ENCODE peak calls at places on chromosomes 3 and 15, in nine cellular contexts. M is neural progenitor cell, J is heart left ventricle, X is body of pancreas, F is mammary epithelial cell, E is left lung, I is A673, Z is thyroid gland, D is ovary. Q is an unnamed sample.

GRCh38 chr3:21140785-21141184 is 610.2 kb downstream of the ZNF385D start:
- DNase-seq in F (no peak), J (no peak), Z (peak; percentile 4), I (no peak), E (no peak), X (no peak), M (no peak), D (no peak), Q (no peak)

GRCh38 chr15:89888214-89888804 is 5.5 kb downstream of the AP3S2 start:
- DNase-seq in Z (no peak), D (no peak), X (peak; percentile 53), F (peak; percentile 44), E (no peak), I (peak; percentile 48), J (no peak), M (peak; percentile 37), Q (peak; percentile 74)

GRCh38 chr3:105353485-105354161 is 13.1 kb upstream of the ALCAM start:
- DNase-seq in Z (peak; percentile 2), M (peak; percentile 54), J (no peak), E (peak; percentile 64), I (no peak), F (no peak), X (no peak), D (no peak), Q (peak; percentile 78)

GRCh38 chr3:149277338-149277813 is 55.7 kb upstream of the CP start:
- DNase-seq in I (no peak), E (no peak), J (no peak), Z (no peak), F (peak; percentile 78), X (no peak), M (no peak), D (no peak), Q (no peak)

GRCh38 chr15:60520825-60521368 is 42.0 kb upstream of the ICE2 start:
- DNase-seq in J (peak; percentile 44), Z (peak; percentile 72), X (peak; percentile 77), D (peak; percentile 72), E (peak; percentile 51), F (peak; percentile 72), I (peak; percentile 78), M (peak; percentile 74), Q (peak; percentile 72)

GRCh38 chr3:32226875-32227500 is 11.5 kb upstream of the CMTM8 start:
- DNase-seq in J (no peak), I (peak; percentile 63), F (peak; percentile 66), D (no peak), Z (no peak), M (no peak), X (no peak), E (no peak), Q (no peak)

GRCh38 chr3:38364721-38365400 is 18.3 kb downstream of the XYLB start:
- DNase-seq in X (peak; percentile 17), J (no peak), E (no peak), Z (no peak), M (no peak), F (no peak), I (no peak), D (no peak), Q (no peak)

GRCh38 chr15:51842852-51843737 is 13.6 kb downstream of the TMOD3 start:
- DNase-seq in E (no peak), F (peak; percentile 94), I (no peak), Z (no peak), X (no peak), D (no peak), J (no peak), M (no peak), Q (peak; percentile 33)

GRCh38 chr15:90481023-90481422 is 48.7 kb upstream of the CRTC3 start:
- DNase-seq in M (no peak), X (no peak), F (no peak), I (no peak), Z (no peak), E (no peak), D (no peak), J (no peak), Q (no peak)

GRCh38 chr3:147411235-147411607 is 2.1 kb downstream of the ZIC1 start:
- DNase-seq in Z (no peak), E (no peak), I (peak; percentile 56), X (no peak), F (no peak), J (no peak), D (no peak), M (peak; percentile 59), Q (no peak)

GRCh38 chr15:74055804-74056203 is 26.5 kb downstream of the GOLGA6A start:
- DNase-seq in X (no peak), J (no peak), I (no peak), M (no peak), F (no peak), Z (no peak), E (no peak), D (no peak), Q (no peak)

GRCh38 chr3:143736651-143737050 is 111.6 kb downstream of the SLC9A9 start:
- DNase-seq in D (no peak), F (peak; percentile 68), E (no peak), I (no peak), M (no peak), Z (no peak), J (no peak), X (no peak), Q (no peak)

GRCh38 chr3:2861120-2861519 is 249.1 kb downstream of the IL5RA start:
- DNase-seq in F (no peak), M (no peak), I (no peak), J (no peak), E (no peak), X (no peak), Z (no peak), D (no peak), Q (no peak)

GRCh38 chr3:184561329-184562145 is at the start of gene EPHB3:
- DNase-seq in X (peak; percentile 100), Z (peak; percentile 99), I (peak; percentile 99), M (peak; percentile 100), F (peak; percentile 99), J (peak; percentile 99), D (peak; percentile 100), E (peak; percentile 99), Q (peak; percentile 100)

GRCh38 chr15:25709437-25710159 is 153.5 kb downstream of the ATP10A start:
- DNase-seq in E (no peak), M (no peak), D (no peak), X (no peak), Z (no peak), F (no peak), I (no peak), J (no peak), Q (no peak)

GRCh38 chr3:110493752-110494151 is 577.9 kb upstream of the NECTIN3 start:
- DNase-seq in E (no peak), J (no peak), I (no peak), F (no peak), Z (no peak), D (no peak), X (no peak), M (no peak), Q (no peak)

GRCh38 chr3:110485389-110485788 is 586.2 kb upstream of the NECTIN3 start:
- DNase-seq in I (no peak), M (no peak), J (no peak), E (no peak), Z (no peak), F (no peak), X (no peak), D (no peak), Q (no peak)

GRCh38 chr3:110491413-110491812 is 580.2 kb upstream of the NECTIN3 start:
- DNase-seq in E (no peak), J (no peak), F (no peak), D (no peak), Z (no peak), X (no peak), I (no peak), M (no peak), Q (no peak)

GRCh38 chr3:110487840-110488239 is 583.8 kb upstream of the NECTIN3 start:
- DNase-seq in D (no peak), M (no peak), E (no peak), X (no peak), F (no peak), J (no peak), Z (no peak), I (no peak), Q (no peak)
- H3K9me3 ChIP-seq in D (no peaks in the 10 kb centered on the region), M (peaks cover 7% of the 10 kb centered on the region), E (peaks cover 44% of the 10 kb centered on the region), X (no peaks in the 10 kb centered on the region), F (no peaks in the 10 kb centered on the region), J (peaks cover 40% of the 10 kb centered on the region), Z (no peaks in the 10 kb centered on the region), I (peaks cover 14% of the 10 kb centered on the region), Q (no peaks in the 10 kb centered on the region)

DNA sequence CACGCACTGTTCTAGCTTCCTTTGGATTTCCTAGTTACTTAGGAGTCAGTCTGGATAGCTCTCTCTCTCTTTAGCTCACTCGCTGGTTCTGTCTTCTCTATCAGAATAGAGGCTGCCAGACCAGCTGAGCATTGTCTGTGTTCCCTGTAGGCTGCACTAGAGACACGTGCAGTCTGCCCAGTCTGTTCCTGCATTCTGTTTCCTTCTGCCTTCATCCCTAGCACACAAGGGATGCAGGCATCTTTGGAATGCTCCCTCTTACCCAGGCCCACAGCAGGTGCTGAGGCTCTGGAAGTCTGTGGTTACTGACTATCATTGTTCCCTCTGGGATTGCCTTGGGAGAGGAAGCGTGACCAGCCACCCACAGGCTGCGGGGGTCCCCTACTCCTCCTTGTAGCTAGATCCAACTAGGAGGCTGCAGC is 322.8 kb downstream of the ZNF621 start:
- DNase-seq in E (no peak), I (no peak), J (peak; percentile 21), Z (no peak), X (no peak), M (peak; percentile 82), F (peak; percentile 12), D (no peak), Q (peak; percentile 50)
- TF ChIP-seq CTCF in E (no peak), I (no peak), J (peak; percentile 54), Z (no peak), X (peak; percentile 7), M (peak; percentile 30), F (peak; percentile 12), D (no peak), Q (peak; percentile 33)

GRCh38 chr3:172694526-172694925 is 16.3 kb downstream of the NCEH1 start:
- DNase-seq in F (no peak), D (no peak), J (no peak), X (no peak), I (no peak), M (no peak), E (no peak), Z (no peak), Q (no peak)

GRCh38 chr3:172688588-172688987 is 22.3 kb downstream of the NCEH1 start:
- DNase-seq in J (peak; percentile 20), I (no peak), E (no peak), F (no peak), Z (no peak), M (no peak), X (no peak), D (no peak), Q (peak; percentile 49)

GRCh38 chr3:172690936-172691335 is 19.9 kb downstream of the NCEH1 start:
- DNase-seq in M (no peak), I (no peak), D (no peak), X (no peak), J (no peak), E (no peak), Z (no peak), F (no peak), Q (no peak)

GRCh38 chr3:172696357-172696756 is 14.5 kb downstream of the NCEH1 start:
- DNase-seq in X (no peak), I (no peak), J (no peak), E (no peak), M (no peak), Z (no peak), F (no peak), D (no peak), Q (no peak)

GRCh38 chr3:172692751-172693310 is 18.0 kb downstream of the NCEH1 start:
- DNase-seq in I (no peak), J (no peak), F (no peak), Z (no peak), M (no peak), D (no peak), X (no peak), E (no peak), Q (no peak)
- H3K4me1 ChIP-seq in I (no peaks in the 10 kb centered on the region), J (no peaks in the 10 kb centered on the region), F (peaks cover 2% of the 10 kb centered on the region), Z (no peaks in the 10 kb centered on the region), M (no peaks in the 10 kb centered on the region), D (no peaks in the 10 kb centered on the region), X (peaks cover 46% of the 10 kb centered on the region), E (no peaks in the 10 kb centered on the region), Q (peaks cover 12% of the 10 kb centered on the region)

GRCh38 chr3:44734646-44735168 is 5.3 kb downstream of the ZNF501 start:
- DNase-seq in F (no peak), I (no peak), E (no peak), M (no peak), X (no peak), Z (no peak), D (no peak), J (no peak), Q (no peak)
- H3K9me3 ChIP-seq in F (peaks cover 53% of the 10 kb centered on the region), I (peaks cover 53% of the 10 kb centered on the region), E (peaks cover 99% of the 10 kb centered on the region), M (peaks cover 55% of the 10 kb centered on the region), X (peaks cover 59% of the 10 kb centered on the region), Z (no peaks in the 10 kb centered on the region), D (peaks cover 28% of the 10 kb centered on the region), J (peaks cover 90% of the 10 kb centered on the region), Q (no peaks in the 10 kb centered on the region)

Q was measured in cardiac muscle cell.